ENCODE peak calls at places on chromosome 15, in four cellular contexts. U is fibroblast of lung, G is MM.1S, K is endodermal cell. S is an unnamed sample.
A peak's percentile ranks its signal among the peaks of the same experiment; 100 is the strongest.

GRCh38 chr15:40338041-40338657 is 2.6 kb downstream of the CCDC9B start:
- DNase-seq in U (peak; percentile 57), G (peak; percentile 58), K (peak; percentile 94), S (peak; percentile 69)

GRCh38 chr15:73751481-73751880 is 1.7 kb downstream of the INSYN1 start:
- DNase-seq in U (no peak), G (no peak), K (no peak), S (no peak)

GRCh38 chr15:52537459-52537858 is 8.8 kb upstream of the MYO5A start:
- DNase-seq in U (no peak), G (no peak), K (no peak), S (no peak)

GRCh38 chr15:88655780-88656488 is 17.1 kb downstream of the ISG20 start:
- DNase-seq in U (no peak), G (no peak), K (no peak), S (no peak)

GRCh38 chr15:63198752-63199250 is 9.4 kb downstream of the RAB8B start:
- DNase-seq in U (peak; percentile 88), G (no peak), K (no peak), S (no peak)

GRCh38 chr15:66563126-66563525 is 2.7 kb downstream of the LCTL start:
- DNase-seq in U (no peak), G (no peak), K (no peak), S (no peak)

GRCh38 chr15:38708672-38709188 is 144.1 kb upstream of the RASGRP1 start:
- DNase-seq in U (peak; percentile 36), G (no peak), K (no peak), S (no peak)

GRCh38 chr15:74141591-74141990 is 11.2 kb downstream of the ISLR2 start:
- DNase-seq in U (no peak), G (no peak), K (no peak), S (no peak)

GRCh38 chr15:100769975-100770340 is 109.7 kb upstream of the ALDH1A3 start:
- DNase-seq in U (no peak), G (no peak), K (peak; percentile 38), S (no peak)

GRCh38 chr15:33506781-33507180 is 196.0 kb downstream of the RYR3 start:
- DNase-seq in U (no peak), G (no peak), K (no peak), S (no peak)

GRCh38 chr15:40330368-40330836 is 6.9 kb downstream of the INAFM2 start:
- DNase-seq in U (peak; percentile 90), G (no peak), K (no peak), S (no peak)

GRCh38 chr15:29700296-29700695 is 122.0 kb downstream of the TJP1 start:
- DNase-seq in U (no peak), G (no peak), K (no peak), S (no peak)

GRCh38 chr15:73273181-73274002 is 95.4 kb downstream of the HCN4 start:
- DNase-seq in U (peak; percentile 72), G (peak; percentile 53), K (peak; percentile 87), S (peak; percentile 30)

GRCh38 chr15:73022156-73022555 is 30.1 kb upstream of the NEO1 start:
- DNase-seq in U (peak; percentile 30), G (no peak), K (peak; percentile 43), S (no peak)

GRCh38 chr15:77611767-77612166 is 20.9 kb downstream of the LINGO1 start:
- DNase-seq in U (no peak), G (no peak), K (no peak), S (no peak)

GRCh38 chr15:66621491-66622467 is 56.0 kb upstream of the LCTL start:
- DNase-seq in U (no peak), G (no peak), K (peak; percentile 89), S (no peak)

GRCh38 chr15:92906563-92907081 is 6.5 kb downstream of the CHD2 start:
- DNase-seq in U (no peak), G (peak; percentile 35), K (no peak), S (no peak)

GRCh38 chr15:49215768-49216739 is 46.0 kb downstream of the GALK2 start:
- DNase-seq in U (no peak), G (no peak), K (peak; percentile 63), S (no peak)

GRCh38 chr15:62853833-62854210 is 188.7 kb upstream of the TPM1 start:
- DNase-seq in U (no peak), G (no peak), K (peak; percentile 74), S (no peak)

GRCh38 chr15:69303337-69304175 is 4.8 kb downstream of the PAQR5 start:
- DNase-seq in U (peak; percentile 51), G (no peak), K (no peak), S (no peak)
- TF ChIP-seq CTCF in U (no peak), G (peak; percentile 32), K (peak; percentile 72), S (peak; percentile 33)

GRCh38 chr15:70516408-70517193 is 246.8 kb downstream of the UACA start:
- DNase-seq in U (no peak), G (no peak), K (no peak), S (no peak)
- TF ChIP-seq CTCF in U (no peak), G (no peak), K (peak; percentile 54), S (no peak)

GRCh38 chr15:85004551-85004950 is 22.9 kb downstream of the PDE8A start:
- DNase-seq in U (no peak), G (no peak), K (no peak), S (no peak)

GRCh38 chr15:85005744-85006143 is 24.1 kb downstream of the PDE8A start:
- DNase-seq in U (no peak), G (no peak), K (no peak), S (no peak)

GRCh38 chr15:85006655-85007054 is 25.0 kb downstream of the PDE8A start:
- DNase-seq in U (no peak), G (no peak), K (no peak), S (no peak)

GRCh38 chr15:85006201-85006600 is 24.5 kb downstream of the PDE8A start:
- DNase-seq in U (no peak), G (no peak), K (no peak), S (no peak)

GRCh38 chr15:85005319-85005718 is 23.7 kb downstream of the PDE8A start:
- DNase-seq in U (no peak), G (no peak), K (no peak), S (no peak)
- TF ChIP-seq CTCF in U (no peak), G (no peak), K (peak; percentile 33), S (peak; percentile 14)

DNA sequence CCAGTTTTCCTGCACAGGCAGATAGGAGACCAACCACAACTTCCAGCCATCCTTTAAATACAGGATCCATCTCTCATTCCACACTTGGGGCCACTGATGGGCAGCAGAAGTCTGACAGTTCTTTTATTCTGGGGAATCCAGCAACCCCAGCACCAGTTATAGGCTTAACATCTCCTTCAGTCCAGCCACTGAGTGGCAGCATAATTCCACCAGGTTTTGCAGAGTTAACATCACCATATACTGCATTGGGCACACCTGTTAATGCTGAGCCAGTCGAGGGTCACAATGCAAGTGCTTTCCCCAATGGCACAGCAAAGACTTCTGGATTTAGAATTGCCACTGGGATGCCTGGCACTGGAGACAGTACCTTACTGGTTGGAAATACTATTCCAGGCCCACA is 2.9 kb downstream of the NPAP1 start:
- DNase-seq in U (no peak), G (no peak), K (peak; percentile 46), S (no peak)
- TF ChIP-seq CTCF in U (no peak), G (no peak), K (peak; percentile 34), S (no peak)

DNA sequence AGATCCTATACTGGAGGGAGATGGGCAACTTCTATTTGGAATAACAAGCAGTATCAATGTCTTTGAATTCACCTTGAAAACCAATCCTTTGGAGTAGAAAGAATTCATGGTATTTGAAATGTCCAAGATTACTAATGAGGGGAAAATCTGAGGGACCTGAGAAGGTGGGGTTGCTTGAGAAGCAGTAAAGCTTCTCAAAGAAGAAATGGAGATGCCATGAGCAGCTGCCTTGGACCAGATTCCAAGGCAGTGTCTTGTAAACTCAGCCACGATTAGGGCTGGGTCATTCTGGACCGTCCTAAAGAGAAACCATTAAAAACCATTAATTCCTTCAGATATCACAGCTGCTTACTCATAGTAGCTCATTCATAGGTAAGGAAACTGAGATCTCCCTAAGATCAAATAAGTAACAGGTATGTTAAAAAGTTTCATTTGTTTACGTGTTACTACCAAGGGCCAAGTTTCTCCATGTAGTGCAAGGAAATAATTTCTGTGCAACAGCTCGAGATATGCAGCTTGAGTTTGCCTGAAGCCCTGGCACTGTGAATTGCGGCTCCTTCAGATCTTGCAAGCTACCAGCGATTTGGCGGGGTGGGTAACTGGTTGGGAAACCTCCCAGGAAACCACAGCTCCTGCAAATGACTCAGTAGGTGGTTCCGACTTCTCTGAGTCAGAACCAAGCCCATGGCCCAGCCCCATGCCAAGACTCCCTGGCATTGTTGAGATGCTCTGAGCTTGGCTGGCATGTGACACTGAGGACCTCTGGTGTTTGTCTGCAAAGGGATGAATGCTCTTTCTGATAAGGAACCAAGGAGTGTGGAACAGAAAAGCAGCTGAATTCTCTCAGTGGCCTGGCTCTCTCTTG is 296.8 kb downstream of the RORA start:
- DNase-seq in U (no peak), G (no peak), K (peak; percentile 69), S (no peak)
- TF ChIP-seq CTCF in U (no peak), G (no peak), K (peak; percentile 65), S (no peak)

GRCh38 chr15:70508561-70509281 is 254.6 kb downstream of the UACA start:
- DNase-seq in U (peak; percentile 73), G (no peak), K (no peak), S (no peak)

GRCh38 chr15:70505411-70505919 is 257.9 kb downstream of the UACA start:
- DNase-seq in U (peak; percentile 74), G (peak; percentile 33), K (no peak), S (no peak)

GRCh38 chr15:70509282-70510272 is 253.8 kb downstream of the UACA start:
- DNase-seq in U (no peak), G (no peak), K (no peak), S (no peak)

GRCh38 chr15:70505971-70506887 is 257.1 kb downstream of the UACA start:
- DNase-seq in U (no peak), G (no peak), K (peak; percentile 76), S (no peak)

DNA sequence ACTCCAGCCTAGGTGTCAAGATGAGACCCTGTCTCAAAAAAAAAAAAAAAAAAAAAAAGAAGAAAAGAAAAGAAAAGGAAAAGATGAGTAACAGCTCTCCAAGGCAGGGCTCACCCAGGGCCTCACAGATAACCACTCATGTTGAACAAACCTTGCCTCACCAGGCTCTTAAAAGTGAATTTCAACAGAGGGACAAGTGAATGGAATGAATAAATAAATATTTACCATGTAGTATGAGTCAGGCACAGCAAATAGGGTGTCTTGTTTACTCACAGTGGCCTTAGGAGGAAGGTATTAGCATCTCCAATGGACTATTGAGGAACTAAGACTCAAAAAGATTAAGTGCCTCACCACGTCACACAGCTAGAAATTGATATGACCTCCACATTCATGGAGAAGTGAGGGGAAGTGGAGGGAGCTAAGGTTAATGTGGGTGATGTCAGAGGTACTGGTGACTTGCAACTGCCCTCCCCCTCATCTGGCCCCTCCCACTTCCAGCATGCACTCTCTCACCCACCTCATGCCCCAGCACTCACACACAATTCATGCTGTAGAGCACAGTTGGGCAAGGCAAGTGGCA is 255.5 kb downstream of the UACA start:
- DNase-seq in U (peak; percentile 35), G (no peak), K (no peak), S (no peak)
- TF ChIP-seq CTCF in U (no peak), G (no peak), K (no peak), S (no peak)

GRCh38 chr15:31459011-31459748 is 132.5 kb downstream of the KLF13 start:
- DNase-seq in U (no peak), G (peak; percentile 95), K (no peak), S (no peak)

GRCh38 chr15:31464216-31465082 is 137.8 kb downstream of the KLF13 start:
- DNase-seq in U (no peak), G (no peak), K (peak; percentile 33), S (no peak)

GRCh38 chr15:31461375-31461774 is 134.7 kb downstream of the KLF13 start:
- DNase-seq in U (no peak), G (no peak), K (peak; percentile 18), S (no peak)

GRCh38 chr15:31463521-31464102 is 137.0 kb downstream of the KLF13 start:
- DNase-seq in U (no peak), G (no peak), K (peak; percentile 20), S (no peak)

GRCh38 chr15:31461911-31462480 is 135.4 kb downstream of the KLF13 start:
- DNase-seq in U (no peak), G (no peak), K (peak; percentile 44), S (no peak)
- TF ChIP-seq CTCF in U (peak; percentile 34), G (peak; percentile 22), K (peak; percentile 56), S (no peak)

S was measured in progenitor cell of endocrine pancreas.